ENCODE peak calls at places on chromosomes 7 and 10, in four cellular contexts. G is K562, N is HepG2, W is GM12878. J is an unnamed sample.

GRCh38 chr10:133243593-133243992 is 5.9 kb downstream of the VENTX start:
- DNase-seq in G (no peak), N (no peak), W (no peak), J (no peak)

GRCh38 chr7:90238017-90238416 is 7.0 kb upstream of the CFAP69 start:
- DNase-seq in G (no peak), N (no peak), W (no peak), J (no peak)

GRCh38 chr7:90224204-90224603 is 12.7 kb downstream of the STEAP2 start:
- DNase-seq in G (no peak), N (no peak), W (no peak), J (no peak)

GRCh38 chr10:70887804-70888800 is at the start of gene PCBD1:
- DNase-seq in G (peak; percentile 94), N (peak; percentile 74), W (no peak), J (peak; percentile 81)

GRCh38 chr7:3164363-3164762 is 120.7 kb upstream of the CARD11 start:
- DNase-seq in G (no peak), N (peak; percentile 93), W (no peak), J (no peak)

GRCh38 chr7:73995330-73995729 is 32.6 kb upstream of the ELN start:
- DNase-seq in G (no peak), N (no peak), W (no peak), J (no peak)

GRCh38 chr7:127828843-127829502 is 177.0 kb downstream of the SND1 start:
- DNase-seq in G (no peak), N (no peak), W (no peak), J (no peak)

GRCh38 chr7:1825877-1826741 is 156.0 kb downstream of the ELFN1 start:
- DNase-seq in G (no peak), N (no peak), W (no peak), J (peak; percentile 41)

GRCh38 chr10:14332895-14333294 is 2.2 kb upstream of the FRMD4A start:
- DNase-seq in G (no peak), N (no peak), W (no peak), J (no peak)

GRCh38 chr7:41702635-41703371 is at the start of gene INHBA:
- DNase-seq in G (no peak), N (no peak), W (no peak), J (no peak)

GRCh38 chr7:10802526-10802925 is 171.1 kb upstream of the PHF14 start:
- DNase-seq in G (no peak), N (no peak), W (no peak), J (no peak)

GRCh38 chr7:23467731-23468720 is 2.3 kb downstream of the IGF2BP3 start:
- DNase-seq in G (peak; percentile 14), N (peak; percentile 56), W (no peak), J (peak; percentile 73)

GRCh38 chr7:158005531-158005930 is 582.1 kb downstream of the PTPRN2 start:
- DNase-seq in G (no peak), N (no peak), W (no peak), J (no peak)

GRCh38 chr7:29797112-29797944 is 9.0 kb upstream of the WIPF3 start:
- DNase-seq in G (peak; percentile 19), N (no peak), W (no peak), J (no peak)

GRCh38 chr10:28668363-28669226 is 8.7 kb upstream of the BAMBI start:
- DNase-seq in G (peak; percentile 60), N (no peak), W (no peak), J (no peak)

GRCh38 chr7:49791089-49791741 is 17.8 kb downstream of the VWC2 start:
- DNase-seq in G (no peak), N (peak; percentile 28), W (no peak), J (no peak)

GRCh38 chr7:132750056-132750455 is 173.8 kb upstream of the PLXNA4 start:
- DNase-seq in G (no peak), N (no peak), W (no peak), J (no peak)

GRCh38 chr7:129008645-129009414 is 46.1 kb downstream of the TNPO3 start:
- DNase-seq in G (no peak), N (no peak), W (peak; percentile 31), J (no peak)

GRCh38 chr7:73984481-73985205 is 43.3 kb upstream of the ELN start:
- DNase-seq in G (no peak), N (no peak), W (no peak), J (no peak)

GRCh38 chr7:26361637-26362036 is 70.0 kb downstream of the SNX10 start:
- DNase-seq in G (no peak), N (no peak), W (no peak), J (no peak)

GRCh38 chr7:12139421-12139820 is 71.7 kb upstream of the TMEM106B start:
- DNase-seq in G (no peak), N (no peak), W (no peak), J (no peak)

GRCh38 chr7:135710417-135711138 is 17.4 kb downstream of the SLC13A4 start:
- DNase-seq in G (peak; percentile 93), N (peak; percentile 16), W (no peak), J (peak; percentile 73)

GRCh38 chr10:3136763-3137611 is 35.6 kb downstream of the PITRM1 start:
- DNase-seq in G (no peak), N (no peak), W (no peak), J (no peak)

GRCh38 chr10:102608487-102608886 is 35.8 kb upstream of the TRIM8 start:
- DNase-seq in G (peak; percentile 20), N (no peak), W (peak; percentile 21), J (no peak)

GRCh38 chr7:84913731-84914130 is 273.1 kb downstream of the SEMA3D start:
- DNase-seq in G (no peak), N (no peak), W (no peak), J (no peak)

GRCh38 chr10:69988094-69988493 is 64.6 kb upstream of the MACROH2A2 start:
- DNase-seq in G (no peak), N (no peak), W (no peak), J (no peak)

GRCh38 chr7:130932667-130933432 is 198.8 kb upstream of the KLF14 start:
- DNase-seq in G (no peak), N (no peak), W (no peak), J (no peak)

GRCh38 chr10:124756156-124756555 is 12.0 kb upstream of the FAM53B start:
- DNase-seq in G (no peak), N (no peak), W (no peak), J (no peak)

GRCh38 chr10:124754227-124754626 is 10.0 kb upstream of the FAM53B start:
- DNase-seq in G (no peak), N (no peak), W (no peak), J (no peak)

GRCh38 chr10:124755581-124755980 is 11.4 kb upstream of the FAM53B start:
- DNase-seq in G (no peak), N (no peak), W (no peak), J (no peak)
- TF ChIP-seq RAD21 in G (no peak), N (no peak), W (no peak), J (no peak)

GRCh38 chr10:103711351-103711994 is 143.9 kb downstream of the SH3PXD2A start:
- DNase-seq in G (no peak), N (no peak), W (no peak), J (no peak)
- TF ChIP-seq SIN3A in G (no peak), N (no peak), W (no peak), J (no peak)

DNA sequence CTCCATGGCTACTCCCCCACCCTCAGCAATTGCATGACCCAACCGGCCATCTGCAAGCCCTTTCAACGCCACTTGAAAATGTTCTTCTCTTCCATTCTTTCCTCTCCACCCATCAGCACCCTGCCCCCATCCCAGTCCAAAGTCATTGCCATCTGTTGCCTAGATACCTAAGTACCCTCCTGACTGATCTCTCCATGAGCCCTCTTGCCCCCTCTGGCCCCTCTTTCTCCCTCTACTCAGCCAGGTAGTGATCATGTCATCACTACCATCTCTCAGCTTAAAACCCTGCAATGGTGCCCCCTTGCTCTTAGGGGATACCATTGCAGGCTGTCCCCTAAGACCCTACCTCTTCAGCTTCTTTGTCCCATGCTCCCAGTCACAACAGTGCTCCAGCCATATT is 30.5 kb upstream of the BTRC start:
- DNase-seq in G (no peak), N (no peak), W (no peak), J (no peak)
- TF ChIP-seq CREB1 in G (no peak), N (no peak), W (no peak), J (no peak)

GRCh38 chr10:12974845-12975199 is 26.7 kb downstream of the CCDC3 start:
- DNase-seq in G (no peak), N (no peak), W (no peak), J (no peak)
- TF ChIP-seq RAD21 in G (no peak), N (no peak), W (no peak), J (no peak)

DNA sequence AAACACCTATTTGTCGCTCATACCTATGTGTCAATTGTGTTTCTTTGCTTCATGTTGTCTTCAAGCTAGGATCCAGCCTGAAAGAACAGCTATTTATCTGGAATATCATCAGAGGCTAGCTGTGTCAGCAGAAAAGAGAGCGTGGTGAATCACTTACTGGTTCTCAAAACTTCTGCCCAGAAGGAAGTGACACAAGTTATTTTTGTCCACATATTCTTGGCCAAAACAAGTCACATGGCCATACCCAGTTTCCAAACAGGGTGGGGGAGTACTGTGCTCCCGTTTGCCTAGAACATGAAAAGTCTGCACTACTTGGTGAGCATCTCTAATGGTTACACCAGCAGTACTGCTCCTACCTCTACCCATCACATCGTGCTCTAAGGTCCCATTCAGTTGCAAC is 160.9 kb upstream of the CSTF2T start:
- DNase-seq in G (no peak), N (no peak), W (no peak), J (no peak)
- TF ChIP-seq SIN3A in G (no peak), N (no peak), W (no peak), J (no peak)

GRCh38 chr10:117092386-117092785 is 45.7 kb downstream of the VAX1 start:
- DNase-seq in G (no peak), N (no peak), W (no peak), J (no peak)

GRCh38 chr10:117090831-117091230 is 47.2 kb downstream of the VAX1 start:
- DNase-seq in G (no peak), N (no peak), W (no peak), J (no peak)

GRCh38 chr10:117094856-117095255 is 43.2 kb downstream of the VAX1 start:
- DNase-seq in G (no peak), N (no peak), W (no peak), J (no peak)

GRCh38 chr10:117096559-117097201 is 41.4 kb downstream of the VAX1 start:
- DNase-seq in G (no peak), N (no peak), W (no peak), J (no peak)
- TF ChIP-seq CREB1 in G (no peak), N (no peak), W (no peak), J (no peak)

GRCh38 chr7:114910787-114911186 is 11.1 kb upstream of the MDFIC start:
- DNase-seq in G (no peak), N (peak; percentile 29), W (no peak), J (no peak)
- TF ChIP-seq RAD21 in G (no peak), N (no peak), W (no peak), J (no peak)

GRCh38 chr7:142752376-142753225 is 3.3 kb downstream of the PRSS1 start:
- DNase-seq in G (no peak), N (no peak), W (no peak), J (no peak)

GRCh38 chr7:142753366-142753765 is 4.1 kb downstream of the PRSS1 start:
- DNase-seq in G (no peak), N (no peak), W (no peak), J (peak; percentile 17)

GRCh38 chr7:142750321-142750938 is 1.2 kb downstream of the PRSS1 start:
- DNase-seq in G (no peak), N (no peak), W (no peak), J (no peak)

GRCh38 chr7:142759433-142759832 is 10.2 kb downstream of the PRSS1 start:
- DNase-seq in G (no peak), N (no peak), W (no peak), J (no peak)

GRCh38 chr7:142754681-142755575 is 5.7 kb downstream of the PRSS1 start:
- DNase-seq in G (no peak), N (no peak), W (no peak), J (peak; percentile 8)
- TF ChIP-seq SIN3A in G (no peak), N (no peak), W (no peak), J (no peak)